ENCODE peak calls at places on chromosomes 13 and 19, in five cellular contexts. One of them, this sample, is unnamed.

GRCh38 chr13:113921763-113922162 is 52.1 kb downstream of the C13orf46 start:
- DNase-seq in Caco-2: no peak
- DNase-seq in B cell: no peak
- DNase-seq in cardiac muscle cell: no peak
- DNase-seq in astrocyte: no peak
- DNase-seq in this sample: no peak

GRCh38 chr19:48617146-48617937 is 1.6 kb downstream of the RPL18 start:
- DNase-seq in Caco-2: no peak
- DNase-seq in B cell: no peak
- DNase-seq in cardiac muscle cell: no peak
- DNase-seq in astrocyte: no peak
- DNase-seq in this sample: no peak

GRCh38 chr13:99960663-99961440 is 10.7 kb downstream of the ZIC5 start:
- DNase-seq in Caco-2: no peak
- DNase-seq in B cell: no peak
- DNase-seq in cardiac muscle cell: no peak
- DNase-seq in astrocyte: no peak
- DNase-seq in this sample: no peak

GRCh38 chr19:48988286-48988685 is 4.8 kb downstream of the GYS1 start:
- DNase-seq in Caco-2: no peak
- DNase-seq in B cell: no peak
- DNase-seq in cardiac muscle cell: no peak
- DNase-seq in astrocyte: no peak
- DNase-seq in this sample: no peak

GRCh38 chr19:35714601-35715354 is 3.0 kb upstream of the KMT2B start:
- DNase-seq in Caco-2: no peak
- DNase-seq in B cell: no peak
- DNase-seq in cardiac muscle cell: no peak
- DNase-seq in astrocyte: no peak
- DNase-seq in this sample: no peak

GRCh38 chr19:38539751-38540150 is 78.0 kb downstream of the MAP4K1 start:
- DNase-seq in Caco-2: no peak
- DNase-seq in B cell: no peak
- DNase-seq in cardiac muscle cell: no peak
- DNase-seq in astrocyte: no peak
- DNase-seq in this sample: no peak

GRCh38 chr19:10238172-10238783 is 7.1 kb upstream of the S1PR2 start:
- DNase-seq in Caco-2: peak
- DNase-seq in B cell: no peak
- DNase-seq in cardiac muscle cell: no peak
- DNase-seq in astrocyte: no peak
- DNase-seq in this sample: no peak

GRCh38 chr19:46618670-46619231 is 6.1 kb downstream of the PTGIR start:
- DNase-seq in Caco-2: no peak
- DNase-seq in B cell: peak
- DNase-seq in cardiac muscle cell: no peak
- DNase-seq in astrocyte: peak
- DNase-seq in this sample: no peak

GRCh38 chr13:69324109-69324886 is 783.3 kb upstream of the ATXN8OS start:
- DNase-seq in Caco-2: no peak
- DNase-seq in B cell: no peak
- DNase-seq in cardiac muscle cell: peak
- DNase-seq in astrocyte: peak
- DNase-seq in this sample: no peak
- TF ChIP-seq CTCF in Caco-2: peak
- TF ChIP-seq CTCF in B cell: no peak
- TF ChIP-seq CTCF in cardiac muscle cell: no peak
- TF ChIP-seq CTCF in astrocyte: peak
- TF ChIP-seq CTCF in this sample: no peak

GRCh38 chr19:52945652-52946321 is 16.9 kb downstream of the ZNF816 start:
- DNase-seq in Caco-2: no peak
- DNase-seq in B cell: no peak
- DNase-seq in cardiac muscle cell: no peak
- DNase-seq in astrocyte: no peak
- DNase-seq in this sample: no peak

GRCh38 chr19:52941941-52942370 is 18.7 kb upstream of the ZNF888 start:
- DNase-seq in Caco-2: peak
- DNase-seq in B cell: no peak
- DNase-seq in cardiac muscle cell: peak
- DNase-seq in astrocyte: no peak
- DNase-seq in this sample: no peak

GRCh38 chr19:52943884-52944643 is 18.6 kb downstream of the ZNF816 start:
- DNase-seq in Caco-2: no peak
- DNase-seq in B cell: no peak
- DNase-seq in cardiac muscle cell: no peak
- DNase-seq in astrocyte: no peak
- DNase-seq in this sample: no peak

GRCh38 chr19:52943134-52943883 is 19.4 kb downstream of the ZNF816 start:
- DNase-seq in Caco-2: no peak
- DNase-seq in B cell: no peak
- DNase-seq in cardiac muscle cell: no peak
- DNase-seq in astrocyte: no peak
- DNase-seq in this sample: no peak

DNA sequence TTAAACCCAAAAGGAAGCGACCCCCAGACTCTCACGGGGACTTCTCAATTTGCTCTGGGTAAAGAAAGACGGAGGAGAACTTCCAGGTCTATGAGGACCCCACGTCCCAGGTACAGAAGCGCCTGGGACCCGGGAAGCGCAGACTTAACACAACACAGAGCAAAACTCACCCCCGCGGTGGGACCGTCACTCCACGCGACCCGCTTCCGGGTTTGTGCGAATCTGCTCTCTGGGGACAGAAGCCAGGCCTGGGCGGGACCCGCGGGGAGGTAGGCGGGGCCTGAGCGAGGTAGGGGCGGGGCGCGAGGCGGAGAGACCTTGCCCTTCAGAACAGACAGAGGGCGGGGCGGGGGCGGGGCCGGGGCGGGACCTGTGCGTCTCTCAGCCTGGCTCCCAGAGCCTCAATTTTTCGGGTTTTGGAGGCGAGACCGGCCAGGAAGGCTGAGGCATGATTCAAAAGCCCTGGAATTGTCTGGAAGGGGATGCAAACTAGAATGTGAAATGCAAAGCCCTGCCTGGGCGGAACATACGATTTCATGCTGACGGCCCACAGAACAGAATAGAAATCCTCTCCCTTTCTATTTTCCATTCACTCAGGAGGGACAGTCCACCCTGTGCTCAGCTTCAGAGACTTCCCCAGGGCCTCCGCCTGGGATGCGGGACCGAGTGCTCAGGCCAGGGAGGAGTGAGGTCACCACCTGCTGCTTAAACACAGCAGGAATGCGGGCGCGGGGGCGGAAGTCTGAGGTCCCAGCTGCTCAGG is 19.3 kb upstream of the ZNF888 start:
- DNase-seq in Caco-2: peak
- DNase-seq in B cell: peak
- DNase-seq in cardiac muscle cell: peak
- DNase-seq in astrocyte: peak
- DNase-seq in this sample: peak
- TF ChIP-seq CTCF in Caco-2: no peak
- TF ChIP-seq CTCF in B cell: no peak
- TF ChIP-seq CTCF in cardiac muscle cell: no peak
- TF ChIP-seq CTCF in astrocyte: no peak
- TF ChIP-seq CTCF in this sample: no peak

DNA sequence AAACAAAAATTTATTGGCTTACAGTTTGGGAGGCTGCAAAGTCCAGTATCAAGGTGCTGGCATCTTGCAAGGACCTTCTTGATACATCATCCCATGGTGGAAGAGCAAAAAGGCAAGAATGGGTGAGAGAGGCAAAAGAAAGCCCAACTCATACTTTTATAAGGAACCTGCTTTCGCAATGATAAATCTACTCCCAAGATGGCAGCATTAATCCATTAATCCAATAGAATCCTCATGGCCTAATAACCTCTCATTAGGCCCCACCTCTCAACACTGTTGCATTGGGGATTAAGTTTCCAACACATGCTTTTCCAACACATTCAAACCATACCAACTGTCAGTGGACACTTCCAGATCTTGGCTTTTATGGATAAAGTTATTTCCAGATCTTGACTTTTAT is 48.7 kb upstream of the ZNF507 start:
- DNase-seq in Caco-2: no peak
- DNase-seq in B cell: no peak
- DNase-seq in cardiac muscle cell: no peak
- DNase-seq in astrocyte: no peak
- DNase-seq in this sample: no peak
- TF ChIP-seq CTCF in Caco-2: no peak
- TF ChIP-seq CTCF in B cell: no peak
- TF ChIP-seq CTCF in cardiac muscle cell: no peak
- TF ChIP-seq CTCF in astrocyte: no peak
- TF ChIP-seq CTCF in this sample: no peak

GRCh38 chr13:109145631-109146030 is 516.2 kb downstream of the MYO16 start:
- DNase-seq in Caco-2: peak
- DNase-seq in B cell: peak
- DNase-seq in cardiac muscle cell: peak
- DNase-seq in astrocyte: peak
- DNase-seq in this sample: peak
- TF ChIP-seq CTCF in Caco-2: peak
- TF ChIP-seq CTCF in B cell: peak
- TF ChIP-seq CTCF in cardiac muscle cell: peak
- TF ChIP-seq CTCF in astrocyte: peak
- TF ChIP-seq CTCF in this sample: peak